ENCODE peak calls at places on chromosomes 5 and 9, in four cellular contexts. One of them, this sample, is unnamed.

GRCh38 chr5:115260248-115260647 is 2.4 kb downstream of the PGGT1B start:
- DNase-seq in ovary: no peak
- DNase-seq in suprapubic skin: no peak
- DNase-seq in A549: no peak
- DNase-seq in this sample: no peak

GRCh38 chr5:3996871-3997410 is 401.3 kb downstream of the IRX1 start:
- DNase-seq in ovary: no peak
- DNase-seq in suprapubic skin: no peak
- DNase-seq in A549: no peak
- DNase-seq in this sample: no peak

GRCh38 chr5:58872670-58873273 is 289.9 kb downstream of the RAB3C start:
- DNase-seq in ovary: no peak
- DNase-seq in suprapubic skin: no peak
- DNase-seq in A549: no peak
- DNase-seq in this sample: no peak

GRCh38 chr9:36728651-36729520 is 156.2 kb downstream of the MELK start:
- DNase-seq in ovary: peak
- DNase-seq in suprapubic skin: no peak
- DNase-seq in A549: peak
- DNase-seq in this sample: peak

GRCh38 chr5:125411163-125412050 is 665.0 kb upstream of the ZNF608 start:
- DNase-seq in ovary: peak
- DNase-seq in suprapubic skin: peak
- DNase-seq in A549: no peak
- DNase-seq in this sample: peak

GRCh38 chr9:106920701-106921283 is 57.8 kb downstream of the ZNF462 start:
- DNase-seq in ovary: no peak
- DNase-seq in suprapubic skin: no peak
- DNase-seq in A549: no peak
- DNase-seq in this sample: no peak

GRCh38 chr9:89810434-89810833 is 205.6 kb downstream of the GADD45G start:
- DNase-seq in ovary: no peak
- DNase-seq in suprapubic skin: no peak
- DNase-seq in A549: no peak
- DNase-seq in this sample: no peak

GRCh38 chr5:14900661-14901461 is 29.3 kb upstream of the ANKH start:
- DNase-seq in ovary: no peak
- DNase-seq in suprapubic skin: no peak
- DNase-seq in A549: no peak
- DNase-seq in this sample: no peak

GRCh38 chr9:112112941-112113399 is 62.1 kb downstream of the SUSD1 start:
- DNase-seq in ovary: no peak
- DNase-seq in suprapubic skin: no peak
- DNase-seq in A549: peak
- DNase-seq in this sample: no peak

GRCh38 chr9:4167728-4168127 is 132.1 kb downstream of the GLIS3 start:
- DNase-seq in ovary: no peak
- DNase-seq in suprapubic skin: no peak
- DNase-seq in A549: no peak
- DNase-seq in this sample: no peak

GRCh38 chr5:32831630-32832029 is 120.5 kb downstream of the NPR3 start:
- DNase-seq in ovary: peak
- DNase-seq in suprapubic skin: no peak
- DNase-seq in A549: peak
- DNase-seq in this sample: no peak

GRCh38 chr9:134863941-134864820 is 16.4 kb upstream of the FCN2 start:
- DNase-seq in ovary: peak
- DNase-seq in suprapubic skin: peak
- DNase-seq in A549: no peak
- DNase-seq in this sample: no peak

GRCh38 chr5:133606835-133607234 is 5.5 kb downstream of the FSTL4 start:
- DNase-seq in ovary: no peak
- DNase-seq in suprapubic skin: no peak
- DNase-seq in A549: no peak
- DNase-seq in this sample: no peak

GRCh38 chr5:59042683-59043082 is 459.8 kb downstream of the RAB3C start:
- DNase-seq in ovary: no peak
- DNase-seq in suprapubic skin: no peak
- DNase-seq in A549: no peak
- DNase-seq in this sample: peak

GRCh38 chr9:81031422-81032029 is 657.8 kb downstream of the TLE1 start:
- DNase-seq in ovary: no peak
- DNase-seq in suprapubic skin: no peak
- DNase-seq in A549: no peak
- DNase-seq in this sample: no peak

GRCh38 chr5:179209359-179210150 is 135.7 kb downstream of the ADAMTS2 start:
- DNase-seq in ovary: no peak
- DNase-seq in suprapubic skin: no peak
- DNase-seq in A549: no peak
- DNase-seq in this sample: no peak

GRCh38 chr5:152193391-152194107 is 211.5 kb downstream of the NMUR2 start:
- DNase-seq in ovary: no peak
- DNase-seq in suprapubic skin: no peak
- DNase-seq in A549: no peak
- DNase-seq in this sample: no peak

GRCh38 chr9:99073985-99074901 is 30.7 kb upstream of the TGFBR1 start:
- DNase-seq in ovary: no peak
- DNase-seq in suprapubic skin: no peak
- DNase-seq in A549: no peak
- DNase-seq in this sample: no peak

GRCh38 chr5:171023508-171023907 is 161.7 kb downstream of the RANBP17 start:
- DNase-seq in ovary: no peak
- DNase-seq in suprapubic skin: no peak
- DNase-seq in A549: peak
- DNase-seq in this sample: no peak

GRCh38 chr5:119406551-119406950 is 45.7 kb upstream of the HSD17B4 start:
- DNase-seq in ovary: no peak
- DNase-seq in suprapubic skin: no peak
- DNase-seq in A549: no peak
- DNase-seq in this sample: no peak

GRCh38 chr9:84340535-84340934 is at the start of gene SLC28A3:
- DNase-seq in ovary: no peak
- DNase-seq in suprapubic skin: no peak
- DNase-seq in A549: no peak
- DNase-seq in this sample: no peak

GRCh38 chr9:112852741-112853505 is 37.8 kb downstream of the SLC46A2 start:
- DNase-seq in ovary: no peak
- DNase-seq in suprapubic skin: no peak
- DNase-seq in A549: no peak
- DNase-seq in this sample: no peak

GRCh38 chr9:135076876-135077430 is 10.5 kb upstream of the OLFM1 start:
- DNase-seq in ovary: no peak
- DNase-seq in suprapubic skin: no peak
- DNase-seq in A549: no peak
- DNase-seq in this sample: no peak

GRCh38 chr9:107283621-107284616 is 840 bp downstream of the RAD23B start:
- DNase-seq in ovary: peak
- DNase-seq in suprapubic skin: peak
- DNase-seq in A549: peak
- DNase-seq in this sample: peak

GRCh38 chr5:10836991-10837390 is 76.0 kb upstream of the DAP start:
- DNase-seq in ovary: no peak
- DNase-seq in suprapubic skin: no peak
- DNase-seq in A549: no peak
- DNase-seq in this sample: no peak

GRCh38 chr5:73373814-73374510 is 74.6 kb downstream of the FOXD1 start:
- DNase-seq in ovary: no peak
- DNase-seq in suprapubic skin: no peak
- DNase-seq in A549: no peak
- DNase-seq in this sample: no peak

GRCh38 chr5:43065384-43066230 is 25.5 kb upstream of the ANXA2R start:
- DNase-seq in ovary: peak
- DNase-seq in suprapubic skin: peak
- DNase-seq in A549: peak
- DNase-seq in this sample: peak

GRCh38 chr9:112361602-112362001 is 18.3 kb upstream of the HSDL2 start:
- DNase-seq in ovary: no peak
- DNase-seq in suprapubic skin: no peak
- DNase-seq in A549: peak
- DNase-seq in this sample: peak

GRCh38 chr9:86562691-86563090 is 208.5 kb upstream of the TUT7 start:
- DNase-seq in ovary: no peak
- DNase-seq in suprapubic skin: no peak
- DNase-seq in A549: no peak
- DNase-seq in this sample: no peak

GRCh38 chr9:109475526-109475925 is 22.6 kb downstream of the PTPN3 start:
- DNase-seq in ovary: no peak
- DNase-seq in suprapubic skin: peak
- DNase-seq in A549: peak
- DNase-seq in this sample: no peak

GRCh38 chr5:36777105-36777757 is 99.3 kb upstream of the NIPBL start:
- DNase-seq in ovary: peak
- DNase-seq in suprapubic skin: no peak
- DNase-seq in A549: peak
- DNase-seq in this sample: peak

GRCh38 chr9:68498816-68499215 is 41.9 kb downstream of the TMEM252 start:
- DNase-seq in ovary: no peak
- DNase-seq in suprapubic skin: no peak
- DNase-seq in A549: no peak
- DNase-seq in this sample: no peak

GRCh38 chr9:130997925-130998595 is 10.9 kb upstream of the LAMC3 start:
- DNase-seq in ovary: no peak
- DNase-seq in suprapubic skin: no peak
- DNase-seq in A549: peak
- DNase-seq in this sample: no peak

GRCh38 chr9:35161713-35162604 is at the start of gene UNC13B:
- DNase-seq in ovary: peak
- DNase-seq in suprapubic skin: peak
- DNase-seq in A549: peak
- DNase-seq in this sample: peak
- TF ChIP-seq CTCF in ovary: no peak
- TF ChIP-seq CTCF in suprapubic skin: no peak
- TF ChIP-seq CTCF in A549: peak
- TF ChIP-seq CTCF in this sample: peak

GRCh38 chr5:143231426-143231825 is 172.1 kb downstream of the NR3C1 start:
- DNase-seq in ovary: no peak
- DNase-seq in suprapubic skin: no peak
- DNase-seq in A549: no peak
- DNase-seq in this sample: no peak
- TF ChIP-seq EP300 in ovary: no peak
- TF ChIP-seq EP300 in suprapubic skin: no peak
- TF ChIP-seq EP300 in A549: no peak
- TF ChIP-seq EP300 in this sample: no peak

DNA sequence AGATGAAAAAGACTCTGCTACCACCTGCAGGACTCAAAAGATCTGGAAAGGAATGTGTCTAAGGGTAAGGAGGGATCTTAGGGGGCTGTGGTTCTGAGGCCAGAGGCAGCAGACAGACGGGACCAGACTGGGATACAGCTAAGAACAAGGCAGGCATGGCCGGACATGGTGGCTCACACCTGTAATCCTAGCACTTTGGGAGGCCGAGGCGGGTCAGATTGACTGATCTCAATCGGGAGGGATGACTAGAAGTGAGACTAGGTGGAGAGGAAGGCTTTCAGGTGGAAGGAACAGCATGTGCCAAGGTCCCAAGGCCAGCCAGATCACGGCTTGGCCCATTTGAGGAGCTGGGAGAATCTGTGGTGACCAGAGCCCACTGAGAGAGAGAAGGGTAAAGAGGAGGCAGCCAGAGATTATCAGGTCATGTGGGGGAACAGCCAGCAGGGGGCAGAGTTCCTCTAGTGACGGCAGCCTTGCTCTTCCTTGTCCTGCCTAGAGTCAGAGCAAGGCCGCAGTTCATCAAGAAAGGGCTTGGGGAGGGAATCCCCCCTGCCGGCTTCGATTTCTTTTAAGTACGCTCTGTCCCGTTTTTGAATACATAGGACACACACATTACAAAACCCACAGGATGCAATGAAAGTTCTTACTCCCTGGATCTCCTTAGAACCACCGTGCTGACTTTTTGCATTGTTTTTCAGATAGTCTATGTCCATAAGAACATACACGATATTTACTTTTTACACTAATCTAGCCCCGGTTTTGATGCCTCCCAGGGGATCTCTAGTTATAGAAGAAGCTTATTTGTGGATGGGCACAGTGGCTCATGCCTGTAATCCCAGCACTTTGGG is 2.6 kb upstream of the OLFML2A start:
- DNase-seq in ovary: peak
- DNase-seq in suprapubic skin: peak
- DNase-seq in A549: peak
- DNase-seq in this sample: peak
- TF ChIP-seq CTCF in ovary: peak
- TF ChIP-seq CTCF in suprapubic skin: peak
- TF ChIP-seq CTCF in A549: peak
- TF ChIP-seq CTCF in this sample: peak

GRCh38 chr9:96418074-96418919 is at the start of gene ZNF367:
- DNase-seq in ovary: peak
- DNase-seq in suprapubic skin: peak
- DNase-seq in A549: peak
- DNase-seq in this sample: peak

GRCh38 chr9:96420468-96421219 is 2.5 kb upstream of the ZNF367 start:
- DNase-seq in ovary: no peak
- DNase-seq in suprapubic skin: no peak
- DNase-seq in A549: peak
- DNase-seq in this sample: peak

GRCh38 chr9:96419691-96419969 is 1.5 kb upstream of the ZNF367 start:
- DNase-seq in ovary: no peak
- DNase-seq in suprapubic skin: no peak
- DNase-seq in A549: no peak
- DNase-seq in this sample: no peak

GRCh38 chr9:96417610-96418073 is 528 bp downstream of the ZNF367 start:
- DNase-seq in ovary: no peak
- DNase-seq in suprapubic skin: peak
- DNase-seq in A549: no peak
- DNase-seq in this sample: no peak

DNA sequence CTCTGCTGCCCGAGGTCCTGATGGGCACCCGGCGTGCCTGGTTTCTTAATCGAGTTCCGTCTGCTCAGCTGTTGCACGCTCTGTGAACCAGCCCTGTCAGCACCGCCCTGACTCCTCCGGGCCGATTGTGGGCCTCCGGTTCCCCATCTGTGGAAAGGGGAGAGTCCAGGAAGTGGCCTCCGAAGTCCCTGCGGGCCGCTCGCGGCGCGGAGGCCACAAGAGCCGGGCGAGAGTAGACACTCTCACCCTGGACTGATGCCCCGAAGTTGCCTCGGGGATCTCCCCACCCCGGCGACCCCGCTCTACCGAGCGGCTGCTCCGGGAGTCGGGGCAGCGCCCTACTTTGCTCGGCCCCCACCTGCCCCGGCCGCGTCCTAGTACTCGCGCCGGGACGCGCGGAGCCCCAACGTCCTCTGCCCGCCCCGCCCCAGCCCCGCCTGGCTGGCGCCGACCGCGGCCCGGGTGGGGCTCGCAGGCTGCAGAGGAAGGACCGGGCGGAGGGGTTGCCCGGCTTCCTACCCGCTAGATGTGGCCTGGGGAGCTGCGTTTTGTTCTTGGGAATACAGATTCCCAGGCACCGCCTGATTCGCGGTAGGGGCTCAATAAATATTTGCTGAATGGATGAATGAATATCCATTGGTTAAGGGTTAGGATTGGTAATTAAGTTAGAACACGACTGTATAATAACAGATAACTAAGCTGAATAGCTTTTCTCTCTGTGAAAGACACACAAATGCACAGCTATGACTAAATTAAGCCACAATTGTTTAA is 935 bp upstream of the ZNF367 start:
- DNase-seq in ovary: no peak
- DNase-seq in suprapubic skin: peak
- DNase-seq in A549: peak
- DNase-seq in this sample: peak
- TF ChIP-seq EP300 in ovary: no peak
- TF ChIP-seq EP300 in suprapubic skin: no peak
- TF ChIP-seq EP300 in A549: no peak
- TF ChIP-seq EP300 in this sample: no peak

GRCh38 chr9:110842169-110842568 is 173.6 kb downstream of the MUSK start:
- DNase-seq in ovary: no peak
- DNase-seq in suprapubic skin: no peak
- DNase-seq in A549: no peak
- DNase-seq in this sample: no peak
- TF ChIP-seq CTCF in ovary: no peak
- TF ChIP-seq CTCF in suprapubic skin: no peak
- TF ChIP-seq CTCF in A549: no peak
- TF ChIP-seq CTCF in this sample: no peak

This sample was measured in tibial nerve.